ENCODE peak calls at places on chromosomes 6 and 20, in nine cellular contexts. One of them, this sample, is unnamed.

GRCh38 chr6:158818580-158819212 is 472 bp downstream of the EZR start:
- DNase-seq in pulmonary artery endothelial cell: no peak
- DNase-seq in caudate nucleus: no peak
- DNase-seq in foreskin melanocyte: peak
- DNase-seq in stimulated activated CD4-positive, alpha-beta T cell treated with anti-CD3 and anti-CD28 coated beads, Interleukin-2, amount 100 ng/mL, for 48 hours: peak
- DNase-seq in neural progenitor cell: peak
- DNase-seq in astrocyte of the spinal cord: peak
- DNase-seq in EL: peak
- DNase-seq in D341Med: peak
- DNase-seq in this sample: peak

GRCh38 chr20:17990278-17990972 is 21.6 kb downstream of the MGME1 start:
- DNase-seq in pulmonary artery endothelial cell: no peak
- DNase-seq in caudate nucleus: no peak
- DNase-seq in foreskin melanocyte: no peak
- DNase-seq in stimulated activated CD4-positive, alpha-beta T cell treated with anti-CD3 and anti-CD28 coated beads, Interleukin-2, amount 100 ng/mL, for 48 hours: no peak
- DNase-seq in neural progenitor cell: no peak
- DNase-seq in astrocyte of the spinal cord: no peak
- DNase-seq in EL: peak
- DNase-seq in D341Med: no peak
- DNase-seq in this sample: no peak

GRCh38 chr6:28808383-28808782 is 115.4 kb downstream of the TRIM27 start:
- DNase-seq in pulmonary artery endothelial cell: no peak
- DNase-seq in caudate nucleus: no peak
- DNase-seq in foreskin melanocyte: no peak
- DNase-seq in stimulated activated CD4-positive, alpha-beta T cell treated with anti-CD3 and anti-CD28 coated beads, Interleukin-2, amount 100 ng/mL, for 48 hours: no peak
- DNase-seq in neural progenitor cell: no peak
- DNase-seq in astrocyte of the spinal cord: no peak
- DNase-seq in EL: no peak
- DNase-seq in D341Med: no peak
- DNase-seq in this sample: no peak

GRCh38 chr6:163626073-163626867 is 211.8 kb downstream of the QKI start:
- DNase-seq in pulmonary artery endothelial cell: no peak
- DNase-seq in caudate nucleus: no peak
- DNase-seq in foreskin melanocyte: no peak
- DNase-seq in stimulated activated CD4-positive, alpha-beta T cell treated with anti-CD3 and anti-CD28 coated beads, Interleukin-2, amount 100 ng/mL, for 48 hours: no peak
- DNase-seq in neural progenitor cell: no peak
- DNase-seq in astrocyte of the spinal cord: no peak
- DNase-seq in EL: peak
- DNase-seq in D341Med: no peak
- DNase-seq in this sample: no peak

GRCh38 chr6:158629376-158630221 is 14.9 kb downstream of the DYNLT1 start:
- DNase-seq in pulmonary artery endothelial cell: no peak
- DNase-seq in caudate nucleus: no peak
- DNase-seq in foreskin melanocyte: no peak
- DNase-seq in stimulated activated CD4-positive, alpha-beta T cell treated with anti-CD3 and anti-CD28 coated beads, Interleukin-2, amount 100 ng/mL, for 48 hours: no peak
- DNase-seq in neural progenitor cell: peak
- DNase-seq in astrocyte of the spinal cord: no peak
- DNase-seq in EL: no peak
- DNase-seq in D341Med: no peak
- DNase-seq in this sample: peak

GRCh38 chr6:165986647-165987482 is 180.8 kb downstream of the TBXT start:
- DNase-seq in pulmonary artery endothelial cell: no peak
- DNase-seq in caudate nucleus: no peak
- DNase-seq in foreskin melanocyte: no peak
- DNase-seq in stimulated activated CD4-positive, alpha-beta T cell treated with anti-CD3 and anti-CD28 coated beads, Interleukin-2, amount 100 ng/mL, for 48 hours: no peak
- DNase-seq in neural progenitor cell: peak
- DNase-seq in astrocyte of the spinal cord: peak
- DNase-seq in EL: peak
- DNase-seq in D341Med: no peak
- DNase-seq in this sample: no peak

GRCh38 chr6:23611776-23612381 is 514.1 kb upstream of the NRSN1 start:
- DNase-seq in pulmonary artery endothelial cell: no peak
- DNase-seq in caudate nucleus: no peak
- DNase-seq in foreskin melanocyte: no peak
- DNase-seq in stimulated activated CD4-positive, alpha-beta T cell treated with anti-CD3 and anti-CD28 coated beads, Interleukin-2, amount 100 ng/mL, for 48 hours: no peak
- DNase-seq in neural progenitor cell: no peak
- DNase-seq in astrocyte of the spinal cord: no peak
- DNase-seq in EL: peak
- DNase-seq in D341Med: no peak
- DNase-seq in this sample: no peak

GRCh38 chr6:116220172-116220571 is 33.7 kb downstream of the TSPYL4 start:
- DNase-seq in pulmonary artery endothelial cell: no peak
- DNase-seq in caudate nucleus: peak
- DNase-seq in foreskin melanocyte: no peak
- DNase-seq in stimulated activated CD4-positive, alpha-beta T cell treated with anti-CD3 and anti-CD28 coated beads, Interleukin-2, amount 100 ng/mL, for 48 hours: no peak
- DNase-seq in neural progenitor cell: no peak
- DNase-seq in astrocyte of the spinal cord: peak
- DNase-seq in EL: peak
- DNase-seq in D341Med: no peak
- DNase-seq in this sample: no peak

GRCh38 chr6:4225207-4225872 is 90.0 kb upstream of the ECI2 start:
- DNase-seq in pulmonary artery endothelial cell: no peak
- DNase-seq in caudate nucleus: no peak
- DNase-seq in foreskin melanocyte: no peak
- DNase-seq in stimulated activated CD4-positive, alpha-beta T cell treated with anti-CD3 and anti-CD28 coated beads, Interleukin-2, amount 100 ng/mL, for 48 hours: no peak
- DNase-seq in neural progenitor cell: peak
- DNase-seq in astrocyte of the spinal cord: peak
- DNase-seq in EL: no peak
- DNase-seq in D341Med: no peak
- DNase-seq in this sample: peak

GRCh38 chr6:72940265-72940664 is 285.0 kb downstream of the KHDC1L start:
- DNase-seq in pulmonary artery endothelial cell: no peak
- DNase-seq in caudate nucleus: no peak
- DNase-seq in foreskin melanocyte: no peak
- DNase-seq in stimulated activated CD4-positive, alpha-beta T cell treated with anti-CD3 and anti-CD28 coated beads, Interleukin-2, amount 100 ng/mL, for 48 hours: no peak
- DNase-seq in neural progenitor cell: no peak
- DNase-seq in astrocyte of the spinal cord: no peak
- DNase-seq in EL: no peak
- DNase-seq in D341Med: no peak
- DNase-seq in this sample: no peak

GRCh38 chr20:59515013-59515905 is 89.1 kb upstream of the PHACTR3 start:
- DNase-seq in pulmonary artery endothelial cell: no peak
- DNase-seq in caudate nucleus: peak
- DNase-seq in foreskin melanocyte: peak
- DNase-seq in stimulated activated CD4-positive, alpha-beta T cell treated with anti-CD3 and anti-CD28 coated beads, Interleukin-2, amount 100 ng/mL, for 48 hours: peak
- DNase-seq in neural progenitor cell: peak
- DNase-seq in astrocyte of the spinal cord: peak
- DNase-seq in EL: peak
- DNase-seq in D341Med: peak
- DNase-seq in this sample: peak

GRCh38 chr20:9493818-9494217 is 20.6 kb upstream of the LAMP5 start:
- DNase-seq in pulmonary artery endothelial cell: no peak
- DNase-seq in caudate nucleus: no peak
- DNase-seq in foreskin melanocyte: no peak
- DNase-seq in stimulated activated CD4-positive, alpha-beta T cell treated with anti-CD3 and anti-CD28 coated beads, Interleukin-2, amount 100 ng/mL, for 48 hours: no peak
- DNase-seq in neural progenitor cell: no peak
- DNase-seq in astrocyte of the spinal cord: no peak
- DNase-seq in EL: no peak
- DNase-seq in D341Med: no peak
- DNase-seq in this sample: no peak

GRCh38 chr6:6685249-6685667 is 96.7 kb downstream of the LY86 start:
- DNase-seq in pulmonary artery endothelial cell: no peak
- DNase-seq in caudate nucleus: no peak
- DNase-seq in foreskin melanocyte: no peak
- DNase-seq in stimulated activated CD4-positive, alpha-beta T cell treated with anti-CD3 and anti-CD28 coated beads, Interleukin-2, amount 100 ng/mL, for 48 hours: no peak
- DNase-seq in neural progenitor cell: no peak
- DNase-seq in astrocyte of the spinal cord: no peak
- DNase-seq in EL: no peak
- DNase-seq in D341Med: no peak
- DNase-seq in this sample: no peak

GRCh38 chr6:22653980-22654610 is 84.7 kb downstream of the HDGFL1 start:
- DNase-seq in pulmonary artery endothelial cell: no peak
- DNase-seq in caudate nucleus: no peak
- DNase-seq in foreskin melanocyte: peak
- DNase-seq in stimulated activated CD4-positive, alpha-beta T cell treated with anti-CD3 and anti-CD28 coated beads, Interleukin-2, amount 100 ng/mL, for 48 hours: no peak
- DNase-seq in neural progenitor cell: no peak
- DNase-seq in astrocyte of the spinal cord: no peak
- DNase-seq in EL: no peak
- DNase-seq in D341Med: no peak
- DNase-seq in this sample: no peak

GRCh38 chr6:36599791-36600209 is 5.6 kb downstream of the SRSF3 start:
- DNase-seq in pulmonary artery endothelial cell: no peak
- DNase-seq in caudate nucleus: no peak
- DNase-seq in foreskin melanocyte: peak
- DNase-seq in stimulated activated CD4-positive, alpha-beta T cell treated with anti-CD3 and anti-CD28 coated beads, Interleukin-2, amount 100 ng/mL, for 48 hours: peak
- DNase-seq in neural progenitor cell: peak
- DNase-seq in astrocyte of the spinal cord: no peak
- DNase-seq in EL: peak
- DNase-seq in D341Med: peak
- DNase-seq in this sample: no peak

GRCh38 chr6:52994789-52995078 is 350 bp downstream of the GSTA4 start:
- DNase-seq in pulmonary artery endothelial cell: no peak
- DNase-seq in caudate nucleus: peak
- DNase-seq in foreskin melanocyte: no peak
- DNase-seq in stimulated activated CD4-positive, alpha-beta T cell treated with anti-CD3 and anti-CD28 coated beads, Interleukin-2, amount 100 ng/mL, for 48 hours: no peak
- DNase-seq in neural progenitor cell: no peak
- DNase-seq in astrocyte of the spinal cord: no peak
- DNase-seq in EL: no peak
- DNase-seq in D341Med: peak
- DNase-seq in this sample: no peak

GRCh38 chr6:158686791-158687381 is 37.0 kb downstream of the SYTL3 start:
- DNase-seq in pulmonary artery endothelial cell: no peak
- DNase-seq in caudate nucleus: no peak
- DNase-seq in foreskin melanocyte: no peak
- DNase-seq in stimulated activated CD4-positive, alpha-beta T cell treated with anti-CD3 and anti-CD28 coated beads, Interleukin-2, amount 100 ng/mL, for 48 hours: no peak
- DNase-seq in neural progenitor cell: no peak
- DNase-seq in astrocyte of the spinal cord: no peak
- DNase-seq in EL: no peak
- DNase-seq in D341Med: no peak
- DNase-seq in this sample: no peak

GRCh38 chr6:79630883-79631799 is at the start of gene SH3BGRL2:
- DNase-seq in pulmonary artery endothelial cell: peak
- DNase-seq in caudate nucleus: peak
- DNase-seq in foreskin melanocyte: peak
- DNase-seq in stimulated activated CD4-positive, alpha-beta T cell treated with anti-CD3 and anti-CD28 coated beads, Interleukin-2, amount 100 ng/mL, for 48 hours: peak
- DNase-seq in neural progenitor cell: peak
- DNase-seq in astrocyte of the spinal cord: peak
- DNase-seq in EL: peak
- DNase-seq in D341Med: peak
- DNase-seq in this sample: peak

GRCh38 chr20:54914995-54915394 is 439.6 kb downstream of the DOK5 start:
- DNase-seq in pulmonary artery endothelial cell: no peak
- DNase-seq in caudate nucleus: no peak
- DNase-seq in foreskin melanocyte: no peak
- DNase-seq in stimulated activated CD4-positive, alpha-beta T cell treated with anti-CD3 and anti-CD28 coated beads, Interleukin-2, amount 100 ng/mL, for 48 hours: no peak
- DNase-seq in neural progenitor cell: no peak
- DNase-seq in astrocyte of the spinal cord: no peak
- DNase-seq in EL: no peak
- DNase-seq in D341Med: no peak
- DNase-seq in this sample: no peak

GRCh38 chr6:27651371-27651732 is 178.4 kb upstream of the ZNF184 start:
- DNase-seq in pulmonary artery endothelial cell: no peak
- DNase-seq in caudate nucleus: no peak
- DNase-seq in foreskin melanocyte: no peak
- DNase-seq in stimulated activated CD4-positive, alpha-beta T cell treated with anti-CD3 and anti-CD28 coated beads, Interleukin-2, amount 100 ng/mL, for 48 hours: no peak
- DNase-seq in neural progenitor cell: peak
- DNase-seq in astrocyte of the spinal cord: no peak
- DNase-seq in EL: peak
- DNase-seq in D341Med: peak
- DNase-seq in this sample: no peak

GRCh38 chr6:167711784-167712183 is 114.9 kb upstream of the AFDN start:
- DNase-seq in pulmonary artery endothelial cell: no peak
- DNase-seq in caudate nucleus: no peak
- DNase-seq in foreskin melanocyte: no peak
- DNase-seq in stimulated activated CD4-positive, alpha-beta T cell treated with anti-CD3 and anti-CD28 coated beads, Interleukin-2, amount 100 ng/mL, for 48 hours: no peak
- DNase-seq in neural progenitor cell: no peak
- DNase-seq in astrocyte of the spinal cord: no peak
- DNase-seq in EL: no peak
- DNase-seq in D341Med: no peak
- DNase-seq in this sample: no peak

GRCh38 chr6:113645576-113645970 is 211.6 kb upstream of the MARCKS start:
- DNase-seq in pulmonary artery endothelial cell: no peak
- DNase-seq in caudate nucleus: no peak
- DNase-seq in foreskin melanocyte: no peak
- DNase-seq in stimulated activated CD4-positive, alpha-beta T cell treated with anti-CD3 and anti-CD28 coated beads, Interleukin-2, amount 100 ng/mL, for 48 hours: no peak
- DNase-seq in neural progenitor cell: no peak
- DNase-seq in astrocyte of the spinal cord: peak
- DNase-seq in EL: peak
- DNase-seq in D341Med: no peak
- DNase-seq in this sample: no peak

GRCh38 chr20:30912006-30912660 is 345.3 kb upstream of the DEFB115 start:
- DNase-seq in pulmonary artery endothelial cell: no peak
- DNase-seq in caudate nucleus: no peak
- DNase-seq in foreskin melanocyte: no peak
- DNase-seq in stimulated activated CD4-positive, alpha-beta T cell treated with anti-CD3 and anti-CD28 coated beads, Interleukin-2, amount 100 ng/mL, for 48 hours: no peak
- DNase-seq in neural progenitor cell: peak
- DNase-seq in astrocyte of the spinal cord: no peak
- DNase-seq in EL: no peak
- DNase-seq in D341Med: no peak
- DNase-seq in this sample: no peak

GRCh38 chr6:127514396-127515227 is 4.5 kb downstream of the MTCL3 start:
- DNase-seq in pulmonary artery endothelial cell: no peak
- DNase-seq in caudate nucleus: no peak
- DNase-seq in foreskin melanocyte: peak
- DNase-seq in stimulated activated CD4-positive, alpha-beta T cell treated with anti-CD3 and anti-CD28 coated beads, Interleukin-2, amount 100 ng/mL, for 48 hours: peak
- DNase-seq in neural progenitor cell: peak
- DNase-seq in astrocyte of the spinal cord: peak
- DNase-seq in EL: peak
- DNase-seq in D341Med: peak
- DNase-seq in this sample: peak

GRCh38 chr6:13005994-13006393 is 289.4 kb downstream of the PHACTR1 start:
- DNase-seq in pulmonary artery endothelial cell: no peak
- DNase-seq in caudate nucleus: no peak
- DNase-seq in foreskin melanocyte: no peak
- DNase-seq in stimulated activated CD4-positive, alpha-beta T cell treated with anti-CD3 and anti-CD28 coated beads, Interleukin-2, amount 100 ng/mL, for 48 hours: no peak
- DNase-seq in neural progenitor cell: no peak
- DNase-seq in astrocyte of the spinal cord: no peak
- DNase-seq in EL: no peak
- DNase-seq in D341Med: no peak
- DNase-seq in this sample: no peak

GRCh38 chr20:4805663-4806449 is 84.1 kb downstream of the PRND start:
- DNase-seq in pulmonary artery endothelial cell: no peak
- DNase-seq in caudate nucleus: no peak
- DNase-seq in foreskin melanocyte: no peak
- DNase-seq in stimulated activated CD4-positive, alpha-beta T cell treated with anti-CD3 and anti-CD28 coated beads, Interleukin-2, amount 100 ng/mL, for 48 hours: no peak
- DNase-seq in neural progenitor cell: no peak
- DNase-seq in astrocyte of the spinal cord: no peak
- DNase-seq in EL: peak
- DNase-seq in D341Med: no peak
- DNase-seq in this sample: no peak

GRCh38 chr6:106446287-106446885 is 85.9 kb downstream of the CRYBG1 start:
- DNase-seq in pulmonary artery endothelial cell: no peak
- DNase-seq in caudate nucleus: no peak
- DNase-seq in foreskin melanocyte: no peak
- DNase-seq in stimulated activated CD4-positive, alpha-beta T cell treated with anti-CD3 and anti-CD28 coated beads, Interleukin-2, amount 100 ng/mL, for 48 hours: no peak
- DNase-seq in neural progenitor cell: no peak
- DNase-seq in astrocyte of the spinal cord: peak
- DNase-seq in EL: no peak
- DNase-seq in D341Med: no peak
- DNase-seq in this sample: peak

GRCh38 chr20:1427457-1428054 is 34.7 kb upstream of the FKBP1A start:
- DNase-seq in pulmonary artery endothelial cell: no peak
- DNase-seq in caudate nucleus: no peak
- DNase-seq in foreskin melanocyte: no peak
- DNase-seq in stimulated activated CD4-positive, alpha-beta T cell treated with anti-CD3 and anti-CD28 coated beads, Interleukin-2, amount 100 ng/mL, for 48 hours: no peak
- DNase-seq in neural progenitor cell: peak
- DNase-seq in astrocyte of the spinal cord: peak
- DNase-seq in EL: no peak
- DNase-seq in D341Med: no peak
- DNase-seq in this sample: peak

GRCh38 chr20:37627060-37627766 is 66.6 kb upstream of the CTNNBL1 start:
- DNase-seq in pulmonary artery endothelial cell: no peak
- DNase-seq in caudate nucleus: no peak
- DNase-seq in foreskin melanocyte: peak
- DNase-seq in stimulated activated CD4-positive, alpha-beta T cell treated with anti-CD3 and anti-CD28 coated beads, Interleukin-2, amount 100 ng/mL, for 48 hours: peak
- DNase-seq in neural progenitor cell: peak
- DNase-seq in astrocyte of the spinal cord: peak
- DNase-seq in EL: peak
- DNase-seq in D341Med: no peak
- DNase-seq in this sample: no peak

This sample was measured in NCI-H510A treated with DMSO at 0.1 percent for 48 hours.